ENCODE peak calls at places on chromosomes 5 and 9, in six cellular contexts. One of them, this sample, is unnamed.

GRCh38 chr9:91785403-91785917 is 164.6 kb downstream of the ROR2 start:
- DNase-seq in H1: no peak
- DNase-seq in neuronal stem cell: no peak
- DNase-seq in IMR-90: no peak
- DNase-seq in H9: no peak
- DNase-seq in mesendoderm: no peak
- DNase-seq in this sample: no peak

GRCh38 chr5:83474986-83475385 is 3.4 kb downstream of the VCAN start:
- DNase-seq in H1: no peak
- DNase-seq in IMR-90: no peak
- DNase-seq in neuronal stem cell: peak
- DNase-seq in H9: no peak
- DNase-seq in mesendoderm: peak
- DNase-seq in this sample: no peak

GRCh38 chr9:123561055-123561454 is 205.1 kb downstream of the CRB2 start:
- DNase-seq in mesendoderm: peak
- DNase-seq in H1: peak
- DNase-seq in IMR-90: no peak
- DNase-seq in H9: peak
- DNase-seq in neuronal stem cell: no peak
- DNase-seq in this sample: no peak

GRCh38 chr9:137296214-137297059 is 5.6 kb downstream of the NRARP start:
- DNase-seq in neuronal stem cell: no peak
- DNase-seq in mesendoderm: no peak
- DNase-seq in H1: no peak
- DNase-seq in H9: peak
- DNase-seq in IMR-90: peak
- DNase-seq in this sample: peak

GRCh38 chr9:132748450-132748849 is 78.2 kb downstream of the GTF3C4 start:
- DNase-seq in neuronal stem cell: no peak
- DNase-seq in H1: no peak
- DNase-seq in IMR-90: peak
- DNase-seq in mesendoderm: no peak
- DNase-seq in H9: no peak
- DNase-seq in this sample: no peak

GRCh38 chr9:72554221-72554641 is 32.8 kb downstream of the TMC1 start:
- DNase-seq in IMR-90: peak
- DNase-seq in H9: no peak
- DNase-seq in H1: no peak
- DNase-seq in mesendoderm: peak
- DNase-seq in neuronal stem cell: no peak
- DNase-seq in this sample: peak

GRCh38 chr5:130710596-130710995 is 454.5 kb downstream of the HINT1 start:
- DNase-seq in mesendoderm: peak
- DNase-seq in neuronal stem cell: no peak
- DNase-seq in IMR-90: no peak
- DNase-seq in H1: no peak
- DNase-seq in H9: no peak
- DNase-seq in this sample: peak

GRCh38 chr9:36730414-36730813 is 157.7 kb downstream of the MELK start:
- DNase-seq in mesendoderm: no peak
- DNase-seq in H1: no peak
- DNase-seq in neuronal stem cell: no peak
- DNase-seq in IMR-90: no peak
- DNase-seq in H9: no peak
- DNase-seq in this sample: no peak

GRCh38 chr9:38087934-38088925 is 19.2 kb upstream of the SHB start:
- DNase-seq in mesendoderm: peak
- DNase-seq in H9: peak
- DNase-seq in neuronal stem cell: peak
- DNase-seq in H1: peak
- DNase-seq in IMR-90: peak
- DNase-seq in this sample: peak

GRCh38 chr9:107176701-107177100 is 106.4 kb upstream of the RAD23B start:
- DNase-seq in mesendoderm: peak
- DNase-seq in H9: no peak
- DNase-seq in neuronal stem cell: no peak
- DNase-seq in H1: no peak
- DNase-seq in IMR-90: peak
- DNase-seq in this sample: peak

GRCh38 chr9:100111235-100111634 is 12.2 kb downstream of the INVS start:
- DNase-seq in neuronal stem cell: no peak
- DNase-seq in IMR-90: peak
- DNase-seq in H1: no peak
- DNase-seq in H9: no peak
- DNase-seq in mesendoderm: no peak
- DNase-seq in this sample: peak

GRCh38 chr5:107268241-107268640 is 402.5 kb downstream of the EFNA5 start:
- DNase-seq in mesendoderm: no peak
- DNase-seq in H1: no peak
- DNase-seq in neuronal stem cell: no peak
- DNase-seq in IMR-90: peak
- DNase-seq in H9: no peak
- DNase-seq in this sample: no peak

GRCh38 chr5:19928556-19929421 is 59.2 kb downstream of the CDH18 start:
- DNase-seq in H1: no peak
- DNase-seq in IMR-90: peak
- DNase-seq in mesendoderm: peak
- DNase-seq in neuronal stem cell: no peak
- DNase-seq in H9: no peak
- DNase-seq in this sample: peak

GRCh38 chr9:126453156-126453963 is 126.7 kb downstream of the MVB12B start:
- DNase-seq in H1: no peak
- DNase-seq in H9: peak
- DNase-seq in neuronal stem cell: no peak
- DNase-seq in mesendoderm: no peak
- DNase-seq in IMR-90: no peak
- DNase-seq in this sample: no peak
- H3K23ac ChIP-seq in H1: no peak
- H3K23ac ChIP-seq in H9: no peak
- H3K23ac ChIP-seq in neuronal stem cell: peak
- H3K23ac ChIP-seq in mesendoderm: no peak
- H3K23ac ChIP-seq in IMR-90: no peak
- H3K23ac ChIP-seq in this sample: no peak

DNA sequence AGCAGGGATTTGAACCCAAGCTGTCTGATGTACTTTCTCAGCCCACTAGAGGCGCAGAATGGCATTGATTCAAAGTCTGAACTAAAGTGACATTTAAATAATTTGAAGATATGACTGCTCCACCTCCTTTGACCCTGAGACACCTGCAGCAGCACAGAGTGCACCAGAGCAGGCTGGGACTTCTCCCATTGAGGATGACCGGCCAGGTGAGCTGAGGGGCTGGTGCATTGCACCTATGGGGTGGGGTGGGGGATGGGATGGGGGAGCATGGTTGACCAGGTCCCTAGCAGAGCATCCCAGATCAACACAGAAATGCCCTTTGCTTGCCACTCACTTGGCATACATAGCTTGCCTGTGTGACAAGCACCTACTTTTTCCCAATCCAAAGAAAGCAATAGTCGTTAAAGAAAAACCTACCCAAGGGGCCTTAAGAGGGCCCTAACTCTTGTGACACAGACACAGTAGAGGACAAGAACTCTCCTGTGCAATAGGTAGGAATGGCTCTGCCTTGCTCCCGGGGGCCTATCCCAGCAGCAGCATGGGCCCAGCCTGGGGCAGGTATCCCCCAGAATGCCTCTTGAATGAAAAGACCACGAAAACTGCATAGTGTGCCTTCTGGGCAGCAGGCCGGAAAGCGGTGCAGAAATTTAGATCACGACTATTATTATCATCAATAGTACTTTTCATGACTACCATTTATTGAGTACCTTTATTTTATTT is 6.5 kb downstream of the SH3PXD2B start:
- DNase-seq in H1: no peak
- DNase-seq in mesendoderm: no peak
- DNase-seq in H9: no peak
- DNase-seq in neuronal stem cell: no peak
- DNase-seq in IMR-90: no peak
- DNase-seq in this sample: no peak
- H3K27ac ChIP-seq in H1: no peak
- H3K27ac ChIP-seq in mesendoderm: no peak
- H3K27ac ChIP-seq in H9: no peak
- H3K27ac ChIP-seq in neuronal stem cell: no peak
- H3K27ac ChIP-seq in IMR-90: no peak
- H3K27ac ChIP-seq in this sample: no peak

GRCh38 chr9:89252910-89253309 is 58.1 kb upstream of the CKS2 start:
- DNase-seq in H9: no peak
- DNase-seq in H1: no peak
- DNase-seq in mesendoderm: no peak
- DNase-seq in neuronal stem cell: no peak
- DNase-seq in IMR-90: no peak
- DNase-seq in this sample: no peak
- H3K23ac ChIP-seq in H9: no peak
- H3K23ac ChIP-seq in H1: no peak
- H3K23ac ChIP-seq in mesendoderm: no peak
- H3K23ac ChIP-seq in neuronal stem cell: no peak
- H3K23ac ChIP-seq in IMR-90: no peak
- H3K23ac ChIP-seq in this sample: no peak

GRCh38 chr5:133995341-133995740 is 9.4 kb downstream of the VDAC1 start:
- DNase-seq in neuronal stem cell: no peak
- DNase-seq in H9: no peak
- DNase-seq in mesendoderm: peak
- DNase-seq in H1: no peak
- DNase-seq in IMR-90: no peak
- DNase-seq in this sample: no peak
- H3K27ac ChIP-seq in neuronal stem cell: no peak
- H3K27ac ChIP-seq in H9: no peak
- H3K27ac ChIP-seq in mesendoderm: no peak
- H3K27ac ChIP-seq in H1: no peak
- H3K27ac ChIP-seq in IMR-90: no peak
- H3K27ac ChIP-seq in this sample: no peak

DNA sequence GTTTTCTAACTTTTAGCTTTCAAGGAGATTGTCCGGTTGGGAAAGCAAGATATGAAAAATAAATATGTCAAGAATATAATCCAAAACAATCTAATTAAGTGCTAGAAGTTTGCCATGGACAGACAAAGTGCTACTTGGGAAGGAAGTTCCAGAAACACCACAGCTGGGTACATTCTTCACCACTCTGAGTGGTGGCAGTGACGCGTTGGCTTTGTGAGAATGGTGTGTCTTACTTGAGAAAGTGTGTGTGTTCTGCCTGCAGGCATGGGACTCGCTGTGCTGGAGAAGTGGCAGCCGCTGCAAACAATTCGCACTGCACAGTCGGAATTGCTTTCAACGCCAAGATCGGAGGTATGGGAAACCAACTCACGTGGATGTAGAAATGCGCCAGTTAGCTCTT is 177.2 kb downstream of the PCSK5 start:
- DNase-seq in H9: no peak
- DNase-seq in mesendoderm: no peak
- DNase-seq in H1: no peak
- DNase-seq in IMR-90: peak
- DNase-seq in neuronal stem cell: no peak
- DNase-seq in this sample: no peak
- H3K23ac ChIP-seq in H9: no peak
- H3K23ac ChIP-seq in mesendoderm: no peak
- H3K23ac ChIP-seq in H1: no peak
- H3K23ac ChIP-seq in IMR-90: no peak
- H3K23ac ChIP-seq in neuronal stem cell: no peak
- H3K23ac ChIP-seq in this sample: no peak

DNA sequence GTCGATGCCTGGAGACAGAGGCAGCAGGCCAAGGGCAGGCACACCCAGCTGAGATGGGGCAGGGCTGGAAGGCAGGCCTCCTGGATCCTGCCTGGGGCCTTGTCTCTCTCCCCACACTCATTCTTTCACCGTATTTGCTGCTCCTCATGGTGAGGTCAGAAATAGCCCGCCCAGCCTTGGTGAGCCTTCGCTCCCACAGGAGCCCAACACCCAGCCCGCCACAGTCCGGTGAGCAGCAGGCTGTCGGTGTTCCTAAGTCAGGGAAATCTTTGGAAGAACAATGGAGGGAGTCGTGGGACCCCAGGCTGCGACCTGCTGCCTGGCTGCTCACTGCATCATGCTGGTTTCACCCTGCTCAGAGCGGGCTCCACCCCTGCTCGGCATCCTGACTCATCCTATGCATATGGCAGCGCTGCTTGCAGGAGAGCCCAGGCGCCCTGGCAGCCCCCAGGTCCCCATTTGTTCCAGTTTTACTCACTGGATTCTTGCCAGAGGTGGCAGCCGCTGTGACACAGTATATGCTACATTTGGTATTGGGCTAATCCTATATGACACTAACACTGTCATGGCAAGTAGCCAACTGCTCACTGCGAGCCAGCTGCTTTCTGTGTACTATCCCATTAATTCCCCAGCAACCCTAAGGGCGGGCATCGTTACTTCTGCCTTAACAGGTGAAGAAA is 53.2 kb upstream of the NCS1 start:
- DNase-seq in H1: no peak
- DNase-seq in neuronal stem cell: no peak
- DNase-seq in mesendoderm: peak
- DNase-seq in H9: peak
- DNase-seq in IMR-90: peak
- DNase-seq in this sample: peak
- H3K27ac ChIP-seq in H1: no peak
- H3K27ac ChIP-seq in neuronal stem cell: peak
- H3K27ac ChIP-seq in mesendoderm: peak
- H3K27ac ChIP-seq in H9: no peak
- H3K27ac ChIP-seq in IMR-90: no peak
- H3K27ac ChIP-seq in this sample: peak

DNA sequence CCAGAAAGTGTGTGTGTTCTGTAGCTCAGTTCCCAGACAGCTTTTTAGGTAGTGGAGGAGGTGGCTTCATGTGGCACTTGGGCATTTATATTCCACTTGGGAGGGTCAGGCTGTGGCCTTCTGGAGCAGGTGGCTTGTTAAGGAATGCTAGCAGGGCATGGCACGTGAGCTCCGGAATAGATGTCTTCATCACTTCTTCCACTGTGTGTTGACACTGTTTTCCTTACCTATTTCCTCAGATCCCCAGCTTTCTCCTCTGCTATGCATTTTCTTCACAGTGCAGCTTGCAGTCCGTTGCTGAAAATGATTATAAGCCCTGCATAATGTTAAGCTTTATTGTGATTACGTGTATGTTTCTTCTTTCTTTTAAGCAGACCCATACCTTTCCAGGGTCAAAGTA is 3.3 kb upstream of the MAML1 start:
- DNase-seq in H9: no peak
- DNase-seq in H1: no peak
- DNase-seq in neuronal stem cell: no peak
- DNase-seq in IMR-90: no peak
- DNase-seq in mesendoderm: no peak
- DNase-seq in this sample: no peak
- H3K23ac ChIP-seq in H9: no peak
- H3K23ac ChIP-seq in H1: no peak
- H3K23ac ChIP-seq in neuronal stem cell: no peak
- H3K23ac ChIP-seq in IMR-90: no peak
- H3K23ac ChIP-seq in mesendoderm: no peak
- H3K23ac ChIP-seq in this sample: no peak

This sample was measured in mesenchymal stem cell.